ENCODE peak calls at places on chromosomes 5 and 9, in eight cellular contexts. One of them, this sample, is unnamed.

GRCh38 chr9:16337322-16338029 is 533.0 kb downstream of the BNC2 start:
- DNase-seq in thyroid gland: no peak
- DNase-seq in cardiac muscle cell: peak
- DNase-seq in transverse colon: no peak
- DNase-seq in OCI-LY7: no peak
- DNase-seq in AG09309: peak
- DNase-seq in CD4-positive, alpha-beta T cell: no peak
- DNase-seq in choroid plexus epithelial cell: peak
- DNase-seq in this sample: no peak

GRCh38 chr5:81269751-81270686 is 31.4 kb upstream of the ZCCHC9 start:
- DNase-seq in thyroid gland: no peak
- DNase-seq in cardiac muscle cell: no peak
- DNase-seq in transverse colon: no peak
- DNase-seq in OCI-LY7: peak
- DNase-seq in AG09309: no peak
- DNase-seq in CD4-positive, alpha-beta T cell: no peak
- DNase-seq in choroid plexus epithelial cell: no peak
- DNase-seq in this sample: no peak

GRCh38 chr5:68662804-68663307 is 431.0 kb upstream of the SLC30A5 start:
- DNase-seq in thyroid gland: no peak
- DNase-seq in cardiac muscle cell: no peak
- DNase-seq in transverse colon: no peak
- DNase-seq in OCI-LY7: no peak
- DNase-seq in AG09309: no peak
- DNase-seq in CD4-positive, alpha-beta T cell: no peak
- DNase-seq in choroid plexus epithelial cell: no peak
- DNase-seq in this sample: no peak

GRCh38 chr5:157947156-157947555 is 88.2 kb upstream of the CLINT1 start:
- DNase-seq in thyroid gland: no peak
- DNase-seq in cardiac muscle cell: no peak
- DNase-seq in transverse colon: no peak
- DNase-seq in OCI-LY7: no peak
- DNase-seq in AG09309: no peak
- DNase-seq in CD4-positive, alpha-beta T cell: no peak
- DNase-seq in choroid plexus epithelial cell: no peak
- DNase-seq in this sample: no peak

GRCh38 chr9:113012492-113012891 is 500 bp upstream of the ZNF883 start:
- DNase-seq in thyroid gland: no peak
- DNase-seq in cardiac muscle cell: peak
- DNase-seq in transverse colon: no peak
- DNase-seq in OCI-LY7: no peak
- DNase-seq in AG09309: no peak
- DNase-seq in CD4-positive, alpha-beta T cell: no peak
- DNase-seq in choroid plexus epithelial cell: peak
- DNase-seq in this sample: no peak

GRCh38 chr9:113178087-113178486 is 27.3 kb downstream of the SLC31A2 start:
- DNase-seq in thyroid gland: no peak
- DNase-seq in cardiac muscle cell: peak
- DNase-seq in transverse colon: no peak
- DNase-seq in OCI-LY7: no peak
- DNase-seq in AG09309: peak
- DNase-seq in CD4-positive, alpha-beta T cell: no peak
- DNase-seq in choroid plexus epithelial cell: peak
- DNase-seq in this sample: no peak

GRCh38 chr9:36163049-36163839 is 5.9 kb upstream of the CCIN start:
- DNase-seq in thyroid gland: peak
- DNase-seq in cardiac muscle cell: peak
- DNase-seq in transverse colon: no peak
- DNase-seq in OCI-LY7: no peak
- DNase-seq in AG09309: no peak
- DNase-seq in CD4-positive, alpha-beta T cell: no peak
- DNase-seq in choroid plexus epithelial cell: peak
- DNase-seq in this sample: no peak

GRCh38 chr9:100437860-100438805 is 11.2 kb downstream of the MSANTD3 start:
- DNase-seq in thyroid gland: peak
- DNase-seq in cardiac muscle cell: peak
- DNase-seq in transverse colon: peak
- DNase-seq in OCI-LY7: peak
- DNase-seq in AG09309: peak
- DNase-seq in CD4-positive, alpha-beta T cell: peak
- DNase-seq in choroid plexus epithelial cell: peak
- DNase-seq in this sample: peak

GRCh38 chr5:133400831-133401351 is 211.4 kb downstream of the FSTL4 start:
- DNase-seq in thyroid gland: no peak
- DNase-seq in cardiac muscle cell: no peak
- DNase-seq in transverse colon: no peak
- DNase-seq in OCI-LY7: no peak
- DNase-seq in AG09309: no peak
- DNase-seq in CD4-positive, alpha-beta T cell: no peak
- DNase-seq in choroid plexus epithelial cell: no peak
- DNase-seq in this sample: no peak

GRCh38 chr9:136949239-136949816 is 2.7 kb upstream of the LCN12 start:
- DNase-seq in thyroid gland: peak
- DNase-seq in cardiac muscle cell: no peak
- DNase-seq in transverse colon: no peak
- DNase-seq in OCI-LY7: no peak
- DNase-seq in AG09309: no peak
- DNase-seq in CD4-positive, alpha-beta T cell: no peak
- DNase-seq in choroid plexus epithelial cell: no peak
- DNase-seq in this sample: no peak

GRCh38 chr9:136951541-136952353 is at the start of gene LCN12:
- DNase-seq in thyroid gland: peak
- DNase-seq in cardiac muscle cell: no peak
- DNase-seq in transverse colon: no peak
- DNase-seq in OCI-LY7: no peak
- DNase-seq in AG09309: no peak
- DNase-seq in CD4-positive, alpha-beta T cell: no peak
- DNase-seq in choroid plexus epithelial cell: no peak
- DNase-seq in this sample: no peak

GRCh38 chr9:136950656-136951030 is 1.4 kb upstream of the LCN12 start:
- DNase-seq in thyroid gland: peak
- DNase-seq in cardiac muscle cell: no peak
- DNase-seq in transverse colon: no peak
- DNase-seq in OCI-LY7: no peak
- DNase-seq in AG09309: no peak
- DNase-seq in CD4-positive, alpha-beta T cell: no peak
- DNase-seq in choroid plexus epithelial cell: no peak
- DNase-seq in this sample: no peak

GRCh38 chr9:136947955-136948510 is 3.0 kb downstream of the C8G start:
- DNase-seq in thyroid gland: peak
- DNase-seq in cardiac muscle cell: peak
- DNase-seq in transverse colon: peak
- DNase-seq in OCI-LY7: peak
- DNase-seq in AG09309: peak
- DNase-seq in CD4-positive, alpha-beta T cell: no peak
- DNase-seq in choroid plexus epithelial cell: peak
- DNase-seq in this sample: no peak

GRCh38 chr9:136949817-136950655 is 2.0 kb upstream of the LCN12 start:
- DNase-seq in thyroid gland: peak
- DNase-seq in cardiac muscle cell: peak
- DNase-seq in transverse colon: peak
- DNase-seq in OCI-LY7: peak
- DNase-seq in AG09309: peak
- DNase-seq in CD4-positive, alpha-beta T cell: peak
- DNase-seq in choroid plexus epithelial cell: peak
- DNase-seq in this sample: peak
- TF ChIP-seq CTCF in thyroid gland: no peak
- TF ChIP-seq CTCF in cardiac muscle cell: no peak
- TF ChIP-seq CTCF in transverse colon: peak
- TF ChIP-seq CTCF in OCI-LY7: peak
- TF ChIP-seq CTCF in AG09309: no peak
- TF ChIP-seq CTCF in CD4-positive, alpha-beta T cell: peak
- TF ChIP-seq CTCF in choroid plexus epithelial cell: no peak
- TF ChIP-seq CTCF in this sample: no peak

GRCh38 chr9:112002131-112002846 is 105.7 kb downstream of the UGCG start:
- DNase-seq in thyroid gland: no peak
- DNase-seq in cardiac muscle cell: no peak
- DNase-seq in transverse colon: no peak
- DNase-seq in OCI-LY7: no peak
- DNase-seq in AG09309: no peak
- DNase-seq in CD4-positive, alpha-beta T cell: peak
- DNase-seq in choroid plexus epithelial cell: no peak
- DNase-seq in this sample: no peak

GRCh38 chr9:112000743-112001142 is 104.1 kb downstream of the UGCG start:
- DNase-seq in thyroid gland: no peak
- DNase-seq in cardiac muscle cell: peak
- DNase-seq in transverse colon: no peak
- DNase-seq in OCI-LY7: no peak
- DNase-seq in AG09309: no peak
- DNase-seq in CD4-positive, alpha-beta T cell: no peak
- DNase-seq in choroid plexus epithelial cell: no peak
- DNase-seq in this sample: no peak

GRCh38 chr9:112005939-112006338 is 109.3 kb downstream of the UGCG start:
- DNase-seq in thyroid gland: no peak
- DNase-seq in cardiac muscle cell: no peak
- DNase-seq in transverse colon: no peak
- DNase-seq in OCI-LY7: no peak
- DNase-seq in AG09309: no peak
- DNase-seq in CD4-positive, alpha-beta T cell: no peak
- DNase-seq in choroid plexus epithelial cell: no peak
- DNase-seq in this sample: no peak

GRCh38 chr9:112003538-112003937 is 106.9 kb downstream of the UGCG start:
- DNase-seq in thyroid gland: no peak
- DNase-seq in cardiac muscle cell: no peak
- DNase-seq in transverse colon: no peak
- DNase-seq in OCI-LY7: no peak
- DNase-seq in AG09309: no peak
- DNase-seq in CD4-positive, alpha-beta T cell: no peak
- DNase-seq in choroid plexus epithelial cell: no peak
- DNase-seq in this sample: no peak

GRCh38 chr9:112002847-112003457 is 106.3 kb downstream of the UGCG start:
- DNase-seq in thyroid gland: no peak
- DNase-seq in cardiac muscle cell: no peak
- DNase-seq in transverse colon: no peak
- DNase-seq in OCI-LY7: no peak
- DNase-seq in AG09309: no peak
- DNase-seq in CD4-positive, alpha-beta T cell: no peak
- DNase-seq in choroid plexus epithelial cell: peak
- DNase-seq in this sample: no peak
- TF ChIP-seq CTCF in thyroid gland: no peak
- TF ChIP-seq CTCF in cardiac muscle cell: no peak
- TF ChIP-seq CTCF in transverse colon: no peak
- TF ChIP-seq CTCF in OCI-LY7: no peak
- TF ChIP-seq CTCF in AG09309: no peak
- TF ChIP-seq CTCF in CD4-positive, alpha-beta T cell: no peak
- TF ChIP-seq CTCF in choroid plexus epithelial cell: no peak
- TF ChIP-seq CTCF in this sample: no peak

GRCh38 chr5:170267431-170268152 is 30.0 kb downstream of the LCP2 start:
- DNase-seq in thyroid gland: peak
- DNase-seq in cardiac muscle cell: peak
- DNase-seq in transverse colon: peak
- DNase-seq in OCI-LY7: peak
- DNase-seq in AG09309: peak
- DNase-seq in CD4-positive, alpha-beta T cell: peak
- DNase-seq in choroid plexus epithelial cell: peak
- DNase-seq in this sample: peak
- TF ChIP-seq CTCF in thyroid gland: peak
- TF ChIP-seq CTCF in cardiac muscle cell: peak
- TF ChIP-seq CTCF in transverse colon: peak
- TF ChIP-seq CTCF in OCI-LY7: peak
- TF ChIP-seq CTCF in AG09309: peak
- TF ChIP-seq CTCF in CD4-positive, alpha-beta T cell: peak
- TF ChIP-seq CTCF in choroid plexus epithelial cell: peak
- TF ChIP-seq CTCF in this sample: peak

DNA sequence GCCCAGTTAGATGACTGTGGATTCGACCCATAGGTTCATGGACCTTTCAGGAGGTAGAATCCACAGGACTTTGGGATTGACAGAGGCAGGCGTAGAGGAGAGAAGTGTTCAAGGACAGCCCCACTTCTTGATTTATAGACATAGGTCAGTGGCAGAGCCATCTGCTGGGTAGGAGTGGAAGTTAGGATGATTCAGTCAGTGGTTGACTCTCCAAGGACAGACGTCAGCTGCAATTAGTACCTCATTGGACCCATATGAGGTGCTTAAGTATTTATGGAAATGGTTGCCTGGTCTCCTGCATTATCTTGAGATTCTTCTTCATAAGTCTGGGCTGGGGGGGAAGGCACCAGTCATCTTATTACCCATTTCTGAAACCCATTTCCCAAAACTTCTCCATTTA is 70.9 kb downstream of the SH3RF2 start:
- DNase-seq in thyroid gland: no peak
- DNase-seq in cardiac muscle cell: no peak
- DNase-seq in transverse colon: no peak
- DNase-seq in OCI-LY7: no peak
- DNase-seq in AG09309: no peak
- DNase-seq in CD4-positive, alpha-beta T cell: no peak
- DNase-seq in choroid plexus epithelial cell: peak
- DNase-seq in this sample: no peak
- TF ChIP-seq CTCF in thyroid gland: no peak
- TF ChIP-seq CTCF in cardiac muscle cell: peak
- TF ChIP-seq CTCF in transverse colon: no peak
- TF ChIP-seq CTCF in OCI-LY7: peak
- TF ChIP-seq CTCF in AG09309: no peak
- TF ChIP-seq CTCF in CD4-positive, alpha-beta T cell: no peak
- TF ChIP-seq CTCF in choroid plexus epithelial cell: peak
- TF ChIP-seq CTCF in this sample: no peak

GRCh38 chr9:87892956-87893355 is 10.3 kb downstream of the SPATA31E1 start:
- DNase-seq in thyroid gland: no peak
- DNase-seq in cardiac muscle cell: no peak
- DNase-seq in transverse colon: no peak
- DNase-seq in OCI-LY7: no peak
- DNase-seq in AG09309: no peak
- DNase-seq in CD4-positive, alpha-beta T cell: no peak
- DNase-seq in choroid plexus epithelial cell: no peak
- DNase-seq in this sample: no peak

GRCh38 chr9:87890866-87891265 is 8.2 kb downstream of the SPATA31E1 start:
- DNase-seq in thyroid gland: no peak
- DNase-seq in cardiac muscle cell: no peak
- DNase-seq in transverse colon: no peak
- DNase-seq in OCI-LY7: no peak
- DNase-seq in AG09309: no peak
- DNase-seq in CD4-positive, alpha-beta T cell: no peak
- DNase-seq in choroid plexus epithelial cell: no peak
- DNase-seq in this sample: no peak

GRCh38 chr9:87889882-87890252 is 7.2 kb downstream of the SPATA31E1 start:
- DNase-seq in thyroid gland: no peak
- DNase-seq in cardiac muscle cell: no peak
- DNase-seq in transverse colon: no peak
- DNase-seq in OCI-LY7: no peak
- DNase-seq in AG09309: no peak
- DNase-seq in CD4-positive, alpha-beta T cell: no peak
- DNase-seq in choroid plexus epithelial cell: no peak
- DNase-seq in this sample: no peak

GRCh38 chr9:87889065-87889881 is 6.6 kb downstream of the SPATA31E1 start:
- DNase-seq in thyroid gland: no peak
- DNase-seq in cardiac muscle cell: no peak
- DNase-seq in transverse colon: no peak
- DNase-seq in OCI-LY7: no peak
- DNase-seq in AG09309: no peak
- DNase-seq in CD4-positive, alpha-beta T cell: no peak
- DNase-seq in choroid plexus epithelial cell: no peak
- DNase-seq in this sample: no peak

GRCh38 chr9:87891754-87892153 is 9.1 kb downstream of the SPATA31E1 start:
- DNase-seq in thyroid gland: no peak
- DNase-seq in cardiac muscle cell: peak
- DNase-seq in transverse colon: no peak
- DNase-seq in OCI-LY7: no peak
- DNase-seq in AG09309: no peak
- DNase-seq in CD4-positive, alpha-beta T cell: no peak
- DNase-seq in choroid plexus epithelial cell: peak
- DNase-seq in this sample: no peak
- TF ChIP-seq CTCF in thyroid gland: no peak
- TF ChIP-seq CTCF in cardiac muscle cell: no peak
- TF ChIP-seq CTCF in transverse colon: no peak
- TF ChIP-seq CTCF in OCI-LY7: no peak
- TF ChIP-seq CTCF in AG09309: no peak
- TF ChIP-seq CTCF in CD4-positive, alpha-beta T cell: no peak
- TF ChIP-seq CTCF in choroid plexus epithelial cell: no peak
- TF ChIP-seq CTCF in this sample: no peak